ENCODE peak calls at places on chromosomes 2 and 18, in five cellular contexts. I, Z, G, B and H are unnamed samples.
A peak's percentile ranks its signal among the peaks of the same experiment; 100 is the strongest.

GRCh38 chr18:48264508-48264907 is 144.7 kb downstream of the ZBTB7C start:
- DNase-seq in I (no peak), Z (no peak), G (peak; percentile 43), B (no peak), H (no peak)

GRCh38 chr2:71530246-71530986 is 77.1 kb downstream of the DYSF start:
- DNase-seq in I (peak; percentile 36), Z (no peak), G (peak; percentile 21), B (no peak), H (peak; percentile 62)

GRCh38 chr18:42798606-42799005 is 316.9 kb downstream of the RIT2 start:
- DNase-seq in I (no peak), Z (no peak), G (no peak), B (no peak), H (no peak)

GRCh38 chr2:193428336-193428818 is 1233.6 kb upstream of the TMEFF2 start:
- DNase-seq in I (no peak), Z (peak; percentile 89), G (no peak), B (no peak), H (no peak)

GRCh38 chr18:70419526-70419925 is 130.7 kb downstream of the SOCS6 start:
- DNase-seq in I (no peak), Z (no peak), G (peak; percentile 92), B (no peak), H (no peak)

GRCh38 chr18:5582849-5583667 is 39.3 kb upstream of the EPB41L3 start:
- DNase-seq in I (no peak), Z (no peak), G (peak; percentile 88), B (no peak), H (peak; percentile 36)

GRCh38 chr2:2646312-2647051 is 315.4 kb upstream of the MYT1L start:
- DNase-seq in I (no peak), Z (no peak), G (no peak), B (peak; percentile 13), H (no peak)

GRCh38 chr18:46322411-46322891 is 218.3 kb downstream of the HAUS1 start:
- DNase-seq in I (no peak), Z (no peak), G (peak; percentile 48), B (no peak), H (peak; percentile 77)

GRCh38 chr2:189698020-189698887 is 23.8 kb downstream of the ANKAR start:
- DNase-seq in I (no peak), Z (peak; percentile 54), G (peak; percentile 36), B (no peak), H (peak; percentile 68)

GRCh38 chr2:205424326-205424725 is 258.0 kb upstream of the NRP2 start:
- DNase-seq in I (no peak), Z (no peak), G (no peak), B (no peak), H (no peak)

GRCh38 chr2:48278590-48278989 is 251.4 kb upstream of the STON1 start:
- DNase-seq in I (no peak), Z (no peak), G (no peak), B (no peak), H (no peak)

GRCh38 chr2:121790276-121790956 is 35.0 kb downstream of the TSN start:
- DNase-seq in I (no peak), Z (peak; percentile 51), G (peak; percentile 96), B (no peak), H (peak; percentile 93)

GRCh38 chr2:217338306-217338916 is 478.5 kb upstream of the TNP1 start:
- DNase-seq in I (peak; percentile 78), Z (no peak), G (peak; percentile 93), B (no peak), H (peak; percentile 38)

GRCh38 chr18:49467019-49467563 is 6.6 kb upstream of the DYM start:
- DNase-seq in I (no peak), Z (no peak), G (no peak), B (no peak), H (no peak)

GRCh38 chr2:28915939-28916338 is 21.5 kb downstream of the WDR43 start:
- DNase-seq in I (no peak), Z (no peak), G (no peak), B (no peak), H (no peak)

GRCh38 chr2:177289824-177290632 is 25.5 kb upstream of the NFE2L2 start:
- DNase-seq in I (no peak), Z (no peak), G (no peak), B (no peak), H (no peak)

GRCh38 chr2:20626698-20627471 is 24.0 kb downstream of the HS1BP3 start:
- DNase-seq in I (peak; percentile 66), Z (no peak), G (no peak), B (no peak), H (no peak)

GRCh38 chr2:19409001-19409400 is 50.6 kb upstream of the OSR1 start:
- DNase-seq in I (no peak), Z (no peak), G (peak; percentile 3), B (no peak), H (no peak)

GRCh38 chr2:71000780-71001591 is 6.3 kb upstream of the TEX261 start:
- DNase-seq in I (peak; percentile 83), Z (peak; percentile 67), G (peak; percentile 45), B (peak; percentile 69), H (peak; percentile 65)

GRCh38 chr2:160169401-160169918 is 30.6 kb downstream of the ITGB6 start:
- DNase-seq in I (no peak), Z (no peak), G (no peak), B (no peak), H (no peak)

GRCh38 chr18:62566199-62566598 is 43.4 kb downstream of the ZCCHC2 start:
- DNase-seq in I (no peak), Z (no peak), G (peak; percentile 12), B (no peak), H (peak; percentile 42)

GRCh38 chr18:59690216-59691045 is 6.8 kb downstream of the CCBE1 start:
- DNase-seq in I (no peak), Z (no peak), G (peak; percentile 23), B (no peak), H (peak; percentile 20)